ENCODE peak calls at places on chromosomes 12 and 14, in eight cellular contexts. Y is transverse colon; L is NCI-H187 treated with DMSO at 0.1 percent for 48 hours; S is HuH-7.5; J is effector CD8-positive, alpha-beta T cell; F is HTR-8/SVneo; N is left ventricle myocardium inferior; W is WERI-Rb-1. X is an unnamed sample.

GRCh38 chr14:24439830-24440605 is 2.6 kb downstream of the SDR39U1 start:
- DNase-seq in Y (no peak), L (no peak), S (no peak), J (no peak), F (no peak), N (no peak), W (peak; percentile 50), X (no peak)

GRCh38 chr14:63939006-63939270 is 86.1 kb downstream of the SYNE2 start:
- DNase-seq in Y (no peak), L (no peak), S (no peak), J (no peak), F (no peak), N (no peak), W (no peak), X (no peak)

GRCh38 chr12:16600525-16600924 is 5.4 kb downstream of the LMO3 start:
- DNase-seq in Y (no peak), L (no peak), S (no peak), J (no peak), F (no peak), N (no peak), W (no peak), X (no peak)

GRCh38 chr14:96894966-96895365 is 97.8 kb downstream of the VRK1 start:
- DNase-seq in Y (no peak), L (no peak), S (no peak), J (no peak), F (peak; percentile 5), N (no peak), W (no peak), X (no peak)

GRCh38 chr14:23141706-23142467 is 22.8 kb upstream of the CEBPE start:
- DNase-seq in Y (peak; percentile 26), L (no peak), S (no peak), J (no peak), F (peak; percentile 33), N (peak; percentile 79), W (no peak), X (no peak)

GRCh38 chr12:53569174-53569557 is 57.0 kb downstream of the ATF7 start:
- DNase-seq in Y (no peak), L (no peak), S (no peak), J (no peak), F (no peak), N (no peak), W (no peak), X (no peak)

GRCh38 chr14:104265918-104266642 is 127.7 kb downstream of the KIF26A start:
- DNase-seq in Y (no peak), L (no peak), S (no peak), J (no peak), F (no peak), N (no peak), W (no peak), X (no peak)

GRCh38 chr12:76020281-76020680 is 11.3 kb downstream of the PHLDA1 start:
- DNase-seq in Y (peak; percentile 49), L (no peak), S (no peak), J (peak; percentile 16), F (no peak), N (no peak), W (no peak), X (peak; percentile 88)

GRCh38 chr12:27822076-27822712 is 42.2 kb upstream of the MANSC4 start:
- DNase-seq in Y (no peak), L (no peak), S (no peak), J (no peak), F (peak; percentile 86), N (no peak), W (no peak), X (no peak)

GRCh38 chr14:64092338-64092737 is 201.8 kb downstream of the ESR2 start:
- DNase-seq in Y (no peak), L (no peak), S (no peak), J (no peak), F (no peak), N (no peak), W (no peak), X (no peak)

GRCh38 chr12:92796650-92797049 is 93.9 kb downstream of the PLEKHG7 start:
- DNase-seq in Y (no peak), L (no peak), S (no peak), J (no peak), F (no peak), N (no peak), W (no peak), X (no peak)

GRCh38 chr12:92739099-92739498 is 36.3 kb downstream of the PLEKHG7 start:
- DNase-seq in Y (no peak), L (no peak), S (no peak), J (no peak), F (no peak), N (no peak), W (no peak), X (no peak)

GRCh38 chr12:49549735-49550710 is 11.2 kb downstream of the KCNH3 start:
- DNase-seq in Y (no peak), L (peak; percentile 40), S (no peak), J (no peak), F (no peak), N (no peak), W (no peak), X (no peak)

GRCh38 chr14:58919262-58919661 is 269.2 kb upstream of the DAAM1 start:
- DNase-seq in Y (no peak), L (peak; percentile 70), S (no peak), J (no peak), F (no peak), N (no peak), W (no peak), X (no peak)

GRCh38 chr14:24160850-24161804 is at the start of gene IRF9:
- DNase-seq in Y (peak; percentile 98), L (peak; percentile 74), S (peak; percentile 97), J (peak; percentile 97), F (peak; percentile 89), N (peak; percentile 95), W (peak; percentile 97), X (peak; percentile 96)

GRCh38 chr14:102039157-102039556 is 47.7 kb downstream of the HSP90AA1 start:
- DNase-seq in Y (no peak), L (no peak), S (no peak), J (no peak), F (no peak), N (no peak), W (no peak), X (no peak)

GRCh38 chr12:16350682-16351081 is 3.2 kb downstream of the MGST1 start:
- DNase-seq in Y (no peak), L (no peak), S (no peak), J (no peak), F (no peak), N (no peak), W (no peak), X (no peak)

GRCh38 chr12:90163975-90164374 is 455.3 kb upstream of the ATP2B1 start:
- DNase-seq in Y (no peak), L (no peak), S (no peak), J (no peak), F (no peak), N (no peak), W (peak; percentile 27), X (no peak)

GRCh38 chr12:122486805-122487426 is 13.8 kb downstream of the ZCCHC8 start:
- DNase-seq in Y (no peak), L (no peak), S (no peak), J (no peak), F (no peak), N (no peak), W (no peak), X (no peak)

GRCh38 chr14:105582639-105583038 is 56.3 kb downstream of the TMEM121 start:
- DNase-seq in Y (peak; percentile 7), L (no peak), S (no peak), J (no peak), F (no peak), N (no peak), W (no peak), X (no peak)

GRCh38 chr14:101505216-101505970 is 55.9 kb upstream of the DIO3 start:
- DNase-seq in Y (peak; percentile 6), L (no peak), S (no peak), J (no peak), F (no peak), N (no peak), W (peak; percentile 1), X (peak; percentile 38)

GRCh38 chr14:57961793-57962075 is 95.8 kb upstream of the SLC35F4 start:
- DNase-seq in Y (no peak), L (no peak), S (no peak), J (no peak), F (no peak), N (no peak), W (no peak), X (no peak)

GRCh38 chr12:50951112-50951511 is 1.2 kb upstream of the HIGD1C start:
- DNase-seq in Y (no peak), L (no peak), S (no peak), J (no peak), F (no peak), N (no peak), W (no peak), X (no peak)

GRCh38 chr12:120497524-120498150 is 1.7 kb downstream of the DYNLL1 start:
- DNase-seq in Y (no peak), L (no peak), S (no peak), J (no peak), F (no peak), N (no peak), W (no peak), X (no peak)

GRCh38 chr14:54447231-54447692 is 6.1 kb upstream of the CNIH1 start:
- DNase-seq in Y (peak; percentile 78), L (no peak), S (peak; percentile 84), J (no peak), F (no peak), N (no peak), W (no peak), X (peak; percentile 82)

GRCh38 chr12:5022030-5022429 is 21.6 kb upstream of the KCNA5 start:
- DNase-seq in Y (no peak), L (no peak), S (no peak), J (no peak), F (no peak), N (no peak), W (no peak), X (no peak)